ENCODE peak calls at places on chromosomes 5 and 9, in four cellular contexts. Q, T, C and S are unnamed samples.

GRCh38 chr9:14585730-14586473 is 107.3 kb downstream of the ZDHHC21 start:
- DNase-seq in Q (no peak), T (no peak), C (no peak), S (peak; percentile 51)

GRCh38 chr5:173643964-173644363 is 27.5 kb upstream of the BOD1 start:
- DNase-seq in Q (no peak), T (no peak), C (no peak), S (peak; percentile 55)

GRCh38 chr5:153654444-153654843 is 164.0 kb downstream of the GRIA1 start:
- DNase-seq in Q (no peak), T (no peak), C (peak; percentile 17), S (no peak)

GRCh38 chr9:127923046-127923445 is 6.2 kb upstream of the ST6GALNAC4 start:
- DNase-seq in Q (no peak), T (no peak), C (no peak), S (no peak)

GRCh38 chr9:125284855-125285254 is 23.2 kb downstream of the GAPVD1 start:
- DNase-seq in Q (no peak), T (no peak), C (no peak), S (no peak)

GRCh38 chr9:34171753-34172535 is 6.9 kb upstream of the UBAP1 start:
- DNase-seq in Q (peak; percentile 64), T (no peak), C (no peak), S (peak; percentile 37)

GRCh38 chr5:42566658-42567313 is 143.5 kb downstream of the GHR start:
- DNase-seq in Q (no peak), T (peak; percentile 51), C (peak; percentile 6), S (no peak)

GRCh38 chr9:82558855-82559615 is 503.9 kb downstream of the RASEF start:
- DNase-seq in Q (no peak), T (no peak), C (no peak), S (no peak)

GRCh38 chr5:38591450-38591849 is 35.0 kb upstream of the LIFR start:
- DNase-seq in Q (no peak), T (no peak), C (no peak), S (no peak)

GRCh38 chr9:114824130-114824529 is 18.3 kb upstream of the TNFSF15 start:
- DNase-seq in Q (no peak), T (peak; percentile 21), C (no peak), S (no peak)

GRCh38 chr9:114484854-114485443 is 20.3 kb downstream of the WHRN start:
- DNase-seq in Q (no peak), T (peak; percentile 20), C (no peak), S (peak; percentile 60)

GRCh38 chr9:71896762-71897161 is 14.2 kb downstream of the ABHD17B start:
- DNase-seq in Q (no peak), T (no peak), C (no peak), S (no peak)

GRCh38 chr9:87498046-87498815 is 564 bp downstream of the DAPK1 start:
- DNase-seq in Q (peak; percentile 38), T (peak; percentile 58), C (peak; percentile 72), S (peak; percentile 68)

GRCh38 chr5:317086-317811 is 4.3 kb upstream of the AHRR start:
- DNase-seq in Q (peak; percentile 63), T (peak; percentile 79), C (peak; percentile 78), S (peak; percentile 94)

GRCh38 chr9:82332018-82332773 is 343.6 kb downstream of the SPATA31D1 start:
- DNase-seq in Q (no peak), T (peak; percentile 76), C (no peak), S (no peak)

GRCh38 chr5:66232701-66233100 is 88.6 kb downstream of the SREK1 start:
- DNase-seq in Q (no peak), T (peak; percentile 17), C (no peak), S (no peak)

GRCh38 chr5:38469707-38470267 is 86.7 kb downstream of the LIFR start:
- DNase-seq in Q (no peak), T (no peak), C (no peak), S (no peak)

GRCh38 chr5:172676914-172677475 is 35.9 kb downstream of the NEURL1B start:
- DNase-seq in Q (no peak), T (no peak), C (no peak), S (no peak)

GRCh38 chr9:84668204-84669007 is 1.1 kb upstream of the NTRK2 start:
- DNase-seq in Q (peak; percentile 39), T (peak; percentile 61), C (peak; percentile 77), S (peak; percentile 64)

GRCh38 chr9:37503736-37504135 is 18.0 kb downstream of the POLR1E start:
- DNase-seq in Q (no peak), T (peak; percentile 15), C (no peak), S (peak; percentile 14)

GRCh38 chr9:118438805-118439204 is 734.6 kb downstream of the TLR4 start:
- DNase-seq in Q (no peak), T (no peak), C (no peak), S (no peak)

GRCh38 chr5:36606437-36607113 is at the start of gene SLC1A3:
- DNase-seq in Q (peak; percentile 20), T (peak; percentile 71), C (peak; percentile 93), S (peak; percentile 42)

GRCh38 chr9:127955294-127956015 is 17.8 kb upstream of the DPM2 start:
- DNase-seq in Q (peak; percentile 81), T (no peak), C (no peak), S (peak; percentile 85)

GRCh38 chr9:106846847-106847246 is 16.1 kb upstream of the ZNF462 start:
- DNase-seq in Q (no peak), T (peak; percentile 39), C (no peak), S (no peak)

GRCh38 chr5:98490348-98490747 is 283.1 kb upstream of the RGMB start:
- DNase-seq in Q (no peak), T (no peak), C (no peak), S (no peak)

GRCh38 chr5:56671571-56671970 is 143.8 kb upstream of the MAP3K1 start:
- DNase-seq in Q (no peak), T (no peak), C (no peak), S (no peak)

GRCh38 chr9:115879451-115879850 is 274.1 kb upstream of the PAPPA start:
- DNase-seq in Q (no peak), T (no peak), C (no peak), S (no peak)

DNA sequence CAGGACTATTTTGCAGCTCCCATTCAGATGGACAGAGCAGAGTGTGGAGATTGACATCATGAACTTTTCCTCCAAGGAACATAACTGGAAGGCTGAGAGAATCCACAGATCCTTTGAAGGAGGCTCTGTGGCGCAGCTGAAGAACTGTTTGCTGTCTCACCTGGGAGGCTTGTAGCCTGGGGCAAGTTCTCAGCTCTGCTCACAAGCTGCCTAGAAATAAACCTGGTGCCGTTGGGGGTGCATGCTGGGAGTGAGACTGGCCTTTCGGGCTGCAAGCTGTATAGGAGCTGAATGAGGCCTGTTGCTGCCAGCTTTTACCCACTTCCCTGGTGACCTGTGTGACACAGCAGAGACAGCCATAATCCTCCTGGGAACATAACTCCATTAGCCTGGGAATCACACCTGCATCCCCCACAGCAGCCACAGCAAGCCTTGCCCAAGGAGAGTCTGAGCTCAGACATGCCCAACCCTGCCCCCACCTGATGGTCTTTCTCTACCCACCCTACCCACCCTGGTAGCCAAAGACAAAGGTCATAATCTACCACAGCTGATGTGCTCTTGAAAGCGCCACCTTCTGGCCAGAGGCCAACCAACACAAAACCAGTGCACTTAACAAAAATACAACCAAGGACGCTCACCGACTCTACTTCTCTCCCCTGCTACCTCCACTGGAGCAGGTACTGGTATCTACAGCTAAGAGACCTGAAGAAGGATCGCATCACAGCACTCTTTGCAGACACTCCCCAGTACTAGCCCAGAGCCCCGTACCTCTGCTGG is 205.1 kb upstream of the MRPS30 start:
- DNase-seq in Q (no peak), T (no peak), C (peak; percentile 3), S (no peak)
- TF ChIP-seq CTCF in Q (no peak), T (no peak), C (no peak), S (peak; percentile 5)

GRCh38 chr9:117043159-117043558 is 356.1 kb downstream of the TRIM32 start:
- DNase-seq in Q (no peak), T (no peak), C (no peak), S (no peak)

GRCh38 chr9:117044241-117044640 is 357.1 kb downstream of the TRIM32 start:
- DNase-seq in Q (no peak), T (no peak), C (no peak), S (no peak)

GRCh38 chr9:117046666-117047327 is 359.7 kb downstream of the TRIM32 start:
- DNase-seq in Q (no peak), T (no peak), C (no peak), S (peak; percentile 4)
- TF ChIP-seq CTCF in Q (no peak), T (peak; percentile 11), C (no peak), S (no peak)

GRCh38 chr9:75230469-75230868 is 142.2 kb downstream of the OSTF1 start:
- DNase-seq in Q (no peak), T (no peak), C (no peak), S (no peak)

GRCh38 chr9:75226403-75227139 is 138.3 kb downstream of the OSTF1 start:
- DNase-seq in Q (no peak), T (no peak), C (no peak), S (no peak)

GRCh38 chr9:75231167-75231566 is 142.9 kb downstream of the OSTF1 start:
- DNase-seq in Q (no peak), T (no peak), C (no peak), S (no peak)

GRCh38 chr9:75228893-75229292 is 140.6 kb downstream of the OSTF1 start:
- DNase-seq in Q (no peak), T (no peak), C (no peak), S (no peak)

DNA sequence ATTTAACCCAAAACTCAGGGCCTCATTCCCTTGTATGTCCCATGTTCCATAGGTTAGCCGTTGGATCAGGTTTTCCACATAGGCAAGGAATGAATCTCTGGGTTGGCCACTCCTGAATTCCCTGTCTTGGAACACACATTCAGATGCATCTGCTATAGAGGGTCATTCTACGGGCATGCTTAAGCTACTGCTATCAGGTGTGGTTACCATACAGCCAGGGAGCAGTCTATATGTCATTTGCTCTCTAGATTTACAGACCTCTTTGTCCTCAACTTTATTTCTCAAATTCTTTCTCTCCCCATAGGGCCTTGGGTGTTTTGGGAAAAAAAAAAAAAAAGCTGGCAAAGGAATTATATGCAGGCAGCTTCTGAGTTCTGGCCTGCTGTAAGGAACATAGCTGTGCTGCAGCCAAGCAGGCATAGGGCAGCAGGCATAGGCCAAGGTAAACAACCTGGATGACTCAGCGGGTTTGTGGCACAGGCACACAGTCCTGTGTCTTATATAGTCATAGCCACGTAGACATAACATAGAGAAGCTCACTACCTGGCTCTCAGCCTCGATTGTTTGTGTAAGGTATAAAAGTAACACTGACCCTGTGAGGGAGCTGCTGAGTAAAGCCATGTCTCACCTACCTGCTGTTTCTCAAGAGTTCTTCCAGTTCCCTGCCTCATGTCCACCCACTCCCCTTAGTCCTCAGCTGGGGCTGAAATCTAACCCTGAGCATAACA is 141.5 kb downstream of the OSTF1 start:
- DNase-seq in Q (no peak), T (peak; percentile 27), C (no peak), S (no peak)
- TF ChIP-seq CTCF in Q (no peak), T (no peak), C (no peak), S (no peak)

GRCh38 chr5:110973510-110973909 is 98.0 kb upstream of the TSLP start:
- DNase-seq in Q (no peak), T (no peak), C (no peak), S (no peak)
- TF ChIP-seq CTCF in Q (no peak), T (no peak), C (no peak), S (no peak)